ENCODE peak calls at places on chromosomes 11 and 22, in four cellular contexts. M, K, O and F are unnamed samples.

GRCh38 chr11:16862733-16863132 is 124.3 kb downstream of the C11orf58 start:
- DNase-seq in M (no peak), K (no peak), O (no peak), F (no peak)

GRCh38 chr11:110077318-110077717 is 15.9 kb upstream of the ZC3H12C start:
- DNase-seq in M (no peak), K (no peak), O (no peak), F (no peak)

GRCh38 chr11:69371731-69372588 is 78.0 kb downstream of the MYEOV start:
- DNase-seq in M (no peak), K (no peak), O (peak; percentile 7), F (peak; percentile 58)

GRCh38 chr11:102318469-102318868 is 1.2 kb downstream of the BIRC3 start:
- DNase-seq in M (no peak), K (peak; percentile 68), O (no peak), F (peak; percentile 72)

GRCh38 chr22:39428597-39429071 is 28.2 kb upstream of the MGAT3 start:
- DNase-seq in M (peak; percentile 41), K (peak; percentile 40), O (no peak), F (no peak)

GRCh38 chr22:17743661-17744411 is 30.4 kb downstream of the BID start:
- DNase-seq in M (no peak), K (no peak), O (no peak), F (no peak)

GRCh38 chr11:26963764-26964163 is 30.1 kb upstream of the FIBIN start:
- DNase-seq in M (no peak), K (no peak), O (no peak), F (no peak)

GRCh38 chr11:135074397-135074998 is 662.5 kb upstream of the B3GAT1 start:
- DNase-seq in M (no peak), K (no peak), O (no peak), F (no peak)

GRCh38 chr11:124891390-124891861 is 6.2 kb downstream of the ROBO4 start:
- DNase-seq in M (peak; percentile 83), K (no peak), O (no peak), F (peak; percentile 54)

GRCh38 chr11:121656333-121657090 is 203.7 kb upstream of the SORL1-AS1 start:
- DNase-seq in M (no peak), K (no peak), O (no peak), F (no peak)

GRCh38 chr11:77236901-77237300 is 64.6 kb downstream of the GDPD4 start:
- DNase-seq in M (no peak), K (no peak), O (no peak), F (no peak)

GRCh38 chr11:66221726-66222236 is 46.7 kb upstream of the RAB1B start:
- DNase-seq in M (peak; percentile 59), K (peak; percentile 29), O (no peak), F (no peak)